ENCODE peak calls at places on chromosomes 7 and 10, in four cellular contexts. H is HEK293T, J is K562, F is GM12878. B is an unnamed sample.
A peak's percentile ranks its signal among the peaks of the same experiment; 100 is the strongest.

GRCh38 chr10:126080879-126081331 is 184.5 kb downstream of the FANK1 start:
- DNase-seq in H (no peak), J (no peak), F (no peak), B (no peak)

GRCh38 chr10:77037735-77038411 is 599.7 kb downstream of the KCNMA1 start:
- DNase-seq in H (no peak), J (no peak), F (no peak), B (no peak)

GRCh38 chr7:157540020-157540419 is 203.2 kb downstream of the DNAJB6 start:
- DNase-seq in H (no peak), J (no peak), F (no peak), B (no peak)

GRCh38 chr10:70615784-70616511 is 13.4 kb upstream of the PRF1 start:
- DNase-seq in H (no peak), J (no peak), F (no peak), B (no peak)

GRCh38 chr7:43872401-43873165 is 3.3 kb upstream of the MRPS24 start:
- DNase-seq in H (no peak), J (peak; percentile 55), F (no peak), B (no peak)

GRCh38 chr10:28375399-28376354 is 72.8 kb upstream of the MPP7 start:
- DNase-seq in H (peak; percentile 12), J (no peak), F (no peak), B (no peak)

GRCh38 chr7:156827587-156828203 is 65.3 kb downstream of the LMBR1 start:
- DNase-seq in H (peak; percentile 39), J (peak; percentile 43), F (no peak), B (no peak)

GRCh38 chr10:13862541-13863233 is 275.9 kb downstream of the PRPF18 start:
- DNase-seq in H (no peak), J (no peak), F (no peak), B (no peak)

GRCh38 chr7:45188736-45189135 is 31.1 kb downstream of the RAMP3 start:
- DNase-seq in H (no peak), J (no peak), F (no peak), B (no peak)

GRCh38 chr7:465710-466400 is 53.8 kb downstream of the PDGFA start:
- DNase-seq in H (no peak), J (no peak), F (no peak), B (no peak)

GRCh38 chr10:29471483-29471859 is 163.3 kb downstream of the SVIL start:
- DNase-seq in H (no peak), J (peak; percentile 31), F (no peak), B (no peak)
- TF ChIP-seq FOXK2 in H (no peak), J (no peak), F (no peak), B (no peak)

DNA sequence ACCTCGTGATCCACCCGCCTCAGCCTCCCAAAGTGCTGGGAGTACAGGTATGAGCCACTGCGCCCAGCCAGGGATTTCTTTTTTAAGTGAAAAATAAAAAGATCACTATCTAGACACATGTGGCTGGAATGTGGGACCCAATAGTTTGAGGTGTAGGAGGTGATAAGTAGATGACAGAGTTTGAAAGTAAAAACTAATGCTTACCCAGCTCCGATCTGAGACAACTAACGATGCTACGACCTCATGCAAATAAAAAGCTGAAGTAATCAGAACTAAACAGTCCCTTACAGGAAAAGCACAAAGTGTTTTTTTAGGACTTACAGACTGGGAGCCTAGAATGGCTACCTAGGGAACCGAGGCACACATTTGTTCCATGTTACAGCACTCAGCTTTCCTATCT is 23.0 kb downstream of the PCGF6 start:
- DNase-seq in H (no peak), J (no peak), F (no peak), B (no peak)
- TF ChIP-seq FOXK2 in H (no peak), J (no peak), F (no peak), B (no peak)

GRCh38 chr7:90889644-90890043 is 293.5 kb downstream of the CDK14 start:
- DNase-seq in H (no peak), J (no peak), F (no peak), B (no peak)

GRCh38 chr7:90891529-90891928 is 295.4 kb downstream of the CDK14 start:
- DNase-seq in H (no peak), J (no peak), F (no peak), B (no peak)

GRCh38 chr7:90889210-90889609 is 293.1 kb downstream of the CDK14 start:
- DNase-seq in H (no peak), J (no peak), F (no peak), B (no peak)

GRCh38 chr7:90894122-90894521 is 298.0 kb downstream of the CDK14 start:
- DNase-seq in H (no peak), J (no peak), F (no peak), B (no peak)

GRCh38 chr7:90892213-90892612 is 296.1 kb downstream of the CDK14 start:
- DNase-seq in H (no peak), J (no peak), F (peak; percentile 9), B (no peak)
- TF ChIP-seq FOXK2 in H (no peak), J (no peak), F (no peak), B (no peak)

GRCh38 chr10:75972494-75973276 is 541.3 kb downstream of the LRMDA start:
- DNase-seq in H (no peak), J (no peak), F (no peak), B (no peak)
- TF ChIP-seq FOXK2 in H (no peak), J (no peak), F (no peak), B (no peak)

GRCh38 chr10:5952731-5953385 is 24.5 kb downstream of the IL15RA start:
- DNase-seq in H (no peak), J (no peak), F (no peak), B (no peak)
- TF ChIP-seq FOXK2 in H (no peak), J (no peak), F (no peak), B (no peak)

DNA sequence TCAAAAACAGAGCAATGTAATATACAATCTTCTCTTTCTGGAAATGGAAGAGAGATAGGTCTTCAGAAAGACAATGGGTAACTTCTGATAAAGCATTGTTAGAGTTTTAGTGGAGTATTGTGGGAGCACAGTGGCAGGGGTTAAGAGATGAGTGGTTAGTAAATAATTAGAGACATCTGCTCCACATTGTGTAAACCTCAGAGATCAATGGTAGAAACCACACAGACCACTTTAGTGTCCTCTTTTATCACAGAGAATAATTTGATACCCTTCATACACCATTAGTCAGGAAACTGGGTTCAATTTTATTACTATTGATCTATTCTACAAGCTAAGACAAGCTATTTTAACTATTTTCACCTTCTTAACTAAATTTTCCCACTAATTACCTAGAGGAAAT is 35.9 kb upstream of the MAGI2 start:
- DNase-seq in H (no peak), J (no peak), F (no peak), B (no peak)
- TF ChIP-seq FOXK2 in H (no peak), J (no peak), F (no peak), B (no peak)

GRCh38 chr10:52578871-52579405 is 193.6 kb downstream of the MBL2 start:
- DNase-seq in H (no peak), J (no peak), F (no peak), B (no peak)
- TF ChIP-seq FOXK2 in H (no peak), J (no peak), F (no peak), B (no peak)

GRCh38 chr10:120593693-120594092 is 136.7 kb downstream of the PLPP4 start:
- DNase-seq in H (no peak), J (no peak), F (no peak), B (no peak)
- TF ChIP-seq FOXK2 in H (no peak), J (no peak), F (no peak), B (no peak)

GRCh38 chr10:112711366-112711765 is 238.7 kb upstream of the TCF7L2 start:
- DNase-seq in H (no peak), J (no peak), F (no peak), B (no peak)

GRCh38 chr10:112712536-112712935 is 237.5 kb upstream of the TCF7L2 start:
- DNase-seq in H (no peak), J (no peak), F (no peak), B (no peak)

GRCh38 chr10:112716076-112716475 is 234.0 kb upstream of the TCF7L2 start:
- DNase-seq in H (no peak), J (no peak), F (no peak), B (no peak)

GRCh38 chr10:112715581-112715980 is 234.5 kb upstream of the TCF7L2 start:
- DNase-seq in H (no peak), J (no peak), F (no peak), B (no peak)

GRCh38 chr10:112713411-112713810 is 236.6 kb upstream of the TCF7L2 start:
- DNase-seq in H (no peak), J (no peak), F (no peak), B (no peak)
- TF ChIP-seq FOXK2 in H (no peak), J (no peak), F (no peak), B (no peak)

B was measured in HepG2.